ENCODE peak calls at places on chromosomes 13 and 19, in five cellular contexts. P is lower leg skin, V is fibroblast of pulmonary artery, C is activated B cell treated with CpG ODN at 0.5 μM for 24 hours, G is pancreas. H is an unnamed sample.

GRCh38 chr13:33483471-33483870 is 197.9 kb upstream of the STARD13 start:
- DNase-seq in P (no peak), V (no peak), C (no peak), G (no peak), H (no peak)

GRCh38 chr19:46691104-46691503 is 25.8 kb downstream of the PRKD2 start:
- DNase-seq in P (no peak), V (no peak), C (no peak), G (no peak), H (no peak)

GRCh38 chr19:13164370-13165090 is 14.3 kb downstream of the IER2 start:
- DNase-seq in P (peak), V (peak), C (peak), G (peak), H (peak)

GRCh38 chr13:51773515-51773914 is 30.4 kb downstream of the DHRS12 start:
- DNase-seq in P (no peak), V (no peak), C (no peak), G (no peak), H (no peak)

GRCh38 chr13:113936166-113936565 is 37.7 kb downstream of the C13orf46 start:
- DNase-seq in P (no peak), V (no peak), C (no peak), G (no peak), H (no peak)

GRCh38 chr13:25977671-25978070 is 74.1 kb downstream of the SHISA2 start:
- DNase-seq in P (no peak), V (no peak), C (no peak), G (no peak), H (no peak)

GRCh38 chr19:48741222-48741999 is 1.0 kb upstream of the RASIP1 start:
- DNase-seq in P (no peak), V (no peak), C (no peak), G (peak), H (peak)

GRCh38 chr19:16303755-16304154 is 20.9 kb upstream of the KLF2 start:
- DNase-seq in P (no peak), V (peak), C (no peak), G (no peak), H (no peak)

GRCh38 chr13:40433577-40433976 is 232.9 kb downstream of the FOXO1 start:
- DNase-seq in P (no peak), V (no peak), C (no peak), G (no peak), H (no peak)

GRCh38 chr13:111586291-111586690 is 265.8 kb downstream of the TEX29 start:
- DNase-seq in P (no peak), V (no peak), C (no peak), G (no peak), H (peak)

GRCh38 chr19:48390188-48391099 is 907 bp downstream of the KDELR1 start:
- DNase-seq in P (peak), V (peak), C (peak), G (peak), H (peak)

GRCh38 chr19:42233106-42233505 is 9.3 kb downstream of the GSK3A start:
- DNase-seq in P (no peak), V (no peak), C (no peak), G (no peak), H (no peak)

GRCh38 chr13:46057251-46058015 is 4.9 kb upstream of the ZC3H13 start:
- DNase-seq in P (no peak), V (no peak), C (no peak), G (no peak), H (no peak)

GRCh38 chr19:51166846-51167490 is 24.9 kb downstream of the SIGLEC7 start:
- DNase-seq in P (peak), V (no peak), C (no peak), G (no peak), H (no peak)

GRCh38 chr13:25440081-25440480 is 68.3 kb downstream of the ATP8A2 start:
- DNase-seq in P (no peak), V (no peak), C (no peak), G (no peak), H (no peak)

GRCh38 chr13:56528040-56528760 is 612.5 kb upstream of the PRR20A start:
- DNase-seq in P (no peak), V (no peak), C (no peak), G (no peak), H (no peak)

GRCh38 chr19:33819875-33820781 is 23.5 kb downstream of the KCTD15 start:
- DNase-seq in P (peak), V (peak), C (peak), G (peak), H (peak)

GRCh38 chr19:30562981-30563380 is 190.8 kb downstream of the ZNF536 start:
- DNase-seq in P (no peak), V (no peak), C (no peak), G (no peak), H (no peak)
- TF ChIP-seq CTCF in P (no peak), V (no peak), C (no peak), G (no peak), H (no peak)

GRCh38 chr19:58364127-58364526 is 1.6 kb upstream of the ZNF497 start:
- DNase-seq in P (no peak), V (no peak), C (no peak), G (no peak), H (no peak)

GRCh38 chr19:58357798-58358145 is 4.5 kb upstream of the A1BG start:
- DNase-seq in P (no peak), V (no peak), C (no peak), G (no peak), H (peak)

GRCh38 chr19:58361900-58362271 is 665 bp downstream of the ZNF497 start:
- DNase-seq in P (peak), V (peak), C (no peak), G (peak), H (peak)

GRCh38 chr19:58366576-58367430 is 4.3 kb upstream of the ZNF497 start:
- DNase-seq in P (no peak), V (no peak), C (no peak), G (no peak), H (no peak)

DNA sequence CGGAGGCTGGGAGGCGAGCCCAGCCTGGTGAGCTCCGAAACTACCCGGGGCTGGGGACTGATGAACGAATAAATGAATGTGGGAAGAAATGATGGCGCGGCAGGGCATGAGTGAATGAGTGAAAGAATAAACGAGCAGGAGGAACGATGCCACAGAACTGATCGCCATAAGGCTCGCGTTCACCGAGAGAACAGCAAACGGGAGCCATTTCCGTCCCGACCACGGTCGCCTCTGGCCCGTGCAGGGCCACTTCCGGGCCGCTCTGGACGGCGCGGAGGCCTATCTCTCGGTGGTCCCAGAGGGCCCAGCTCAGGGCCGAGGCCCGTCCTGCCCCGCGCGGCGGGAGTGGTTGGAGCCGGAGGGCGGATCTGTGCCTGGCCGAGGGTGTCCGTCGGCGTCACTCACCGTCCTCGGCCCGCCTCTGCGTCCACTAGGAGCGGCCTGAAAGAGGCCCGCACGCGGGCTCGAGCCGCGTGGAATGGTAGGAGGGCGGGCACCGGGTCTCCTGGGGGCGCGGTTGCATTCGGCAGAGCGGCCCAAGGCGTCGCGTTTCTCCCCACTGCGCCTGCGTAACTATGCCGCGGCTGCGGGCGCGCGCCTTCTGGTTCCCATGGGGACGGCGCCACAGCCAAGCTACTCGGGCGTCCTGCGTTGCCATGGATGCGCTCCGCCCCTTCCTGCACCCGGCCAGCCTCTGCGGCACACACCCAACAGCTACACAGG is at the start of gene ZNF497:
- DNase-seq in P (peak), V (peak), C (peak), G (peak), H (peak)
- TF ChIP-seq CTCF in P (no peak), V (no peak), C (no peak), G (no peak), H (no peak)

GRCh38 chr13:94192576-94192975 is 286.9 kb downstream of the DCT start:
- DNase-seq in P (no peak), V (peak), C (no peak), G (no peak), H (peak)
- TF ChIP-seq CTCF in P (no peak), V (peak), C (no peak), G (no peak), H (no peak)

DNA sequence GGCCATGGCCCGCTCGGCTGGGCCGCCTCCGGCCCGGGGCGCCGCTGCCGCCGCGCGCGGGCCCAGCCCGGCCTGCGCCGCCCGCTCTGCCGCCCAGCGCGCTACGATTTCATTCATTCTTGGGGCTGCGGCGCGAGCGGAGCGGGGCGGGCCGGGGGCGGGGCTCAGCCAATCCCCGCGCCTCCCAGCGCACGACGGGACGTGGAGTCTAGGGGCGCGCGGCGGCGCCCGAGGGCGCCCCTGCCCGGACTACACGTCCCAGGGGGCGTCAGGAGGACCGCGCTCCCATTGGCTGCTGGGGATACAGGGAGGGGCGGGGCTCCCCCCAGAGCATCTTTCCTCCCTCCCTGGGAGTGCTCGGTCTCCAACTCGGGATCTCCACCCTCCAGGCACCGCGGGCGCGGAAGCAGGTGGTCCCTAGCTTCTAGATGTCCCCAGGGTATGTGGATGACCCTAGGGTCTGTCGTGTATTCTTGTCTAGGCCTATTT is 5.6 kb upstream of the DPF1 start:
- DNase-seq in P (no peak), V (peak), C (peak), G (peak), H (peak)
- TF ChIP-seq CTCF in P (no peak), V (no peak), C (no peak), G (no peak), H (no peak)

DNA sequence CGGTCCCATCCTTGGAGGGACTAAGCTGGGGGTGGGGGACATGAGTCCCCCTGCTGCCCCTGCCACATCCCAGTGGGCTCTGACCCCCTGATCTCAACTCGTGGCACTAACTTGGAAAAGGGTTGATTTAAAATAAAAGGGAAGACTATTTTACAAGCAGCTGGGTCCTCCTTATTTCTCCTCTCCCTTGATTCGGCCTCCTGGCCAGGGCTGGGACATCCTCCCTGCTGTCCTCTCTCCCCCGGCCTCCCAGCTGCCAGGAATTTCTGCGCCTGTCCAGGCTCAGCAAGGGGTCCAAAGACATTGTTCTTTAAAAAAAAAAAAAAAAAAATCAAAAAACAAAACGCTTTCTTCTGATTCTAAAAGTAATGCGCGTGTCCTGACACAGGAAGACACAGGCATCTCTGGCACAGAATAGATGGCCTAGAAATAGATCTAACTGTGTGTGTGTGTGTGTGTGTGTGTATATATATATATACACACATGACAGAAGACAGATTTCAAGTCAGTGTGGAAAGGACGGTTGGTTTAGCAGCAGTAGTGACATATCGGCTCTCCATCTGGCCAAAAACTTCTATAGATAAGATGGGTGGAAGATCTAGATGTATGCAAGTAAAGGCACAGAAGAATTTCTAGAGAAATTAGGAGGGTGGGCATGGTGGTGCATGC is 12.3 kb upstream of the LENG8 start:
- DNase-seq in P (no peak), V (no peak), C (no peak), G (no peak), H (no peak)
- TF ChIP-seq CTCF in P (no peak), V (no peak), C (no peak), G (no peak), H (no peak)

GRCh38 chr19:11383706-11384048 is 437 bp downstream of the EPOR start:
- DNase-seq in P (no peak), V (no peak), C (no peak), G (no peak), H (no peak)

GRCh38 chr19:11380653-11381534 is 3.2 kb downstream of the EPOR start:
- DNase-seq in P (peak), V (peak), C (peak), G (peak), H (peak)

GRCh38 chr19:11379857-11380350 is 4.2 kb downstream of the EPOR start:
- DNase-seq in P (no peak), V (no peak), C (no peak), G (no peak), H (no peak)

GRCh38 chr19:11382898-11383705 is 1.0 kb downstream of the EPOR start:
- DNase-seq in P (no peak), V (peak), C (peak), G (peak), H (peak)

DNA sequence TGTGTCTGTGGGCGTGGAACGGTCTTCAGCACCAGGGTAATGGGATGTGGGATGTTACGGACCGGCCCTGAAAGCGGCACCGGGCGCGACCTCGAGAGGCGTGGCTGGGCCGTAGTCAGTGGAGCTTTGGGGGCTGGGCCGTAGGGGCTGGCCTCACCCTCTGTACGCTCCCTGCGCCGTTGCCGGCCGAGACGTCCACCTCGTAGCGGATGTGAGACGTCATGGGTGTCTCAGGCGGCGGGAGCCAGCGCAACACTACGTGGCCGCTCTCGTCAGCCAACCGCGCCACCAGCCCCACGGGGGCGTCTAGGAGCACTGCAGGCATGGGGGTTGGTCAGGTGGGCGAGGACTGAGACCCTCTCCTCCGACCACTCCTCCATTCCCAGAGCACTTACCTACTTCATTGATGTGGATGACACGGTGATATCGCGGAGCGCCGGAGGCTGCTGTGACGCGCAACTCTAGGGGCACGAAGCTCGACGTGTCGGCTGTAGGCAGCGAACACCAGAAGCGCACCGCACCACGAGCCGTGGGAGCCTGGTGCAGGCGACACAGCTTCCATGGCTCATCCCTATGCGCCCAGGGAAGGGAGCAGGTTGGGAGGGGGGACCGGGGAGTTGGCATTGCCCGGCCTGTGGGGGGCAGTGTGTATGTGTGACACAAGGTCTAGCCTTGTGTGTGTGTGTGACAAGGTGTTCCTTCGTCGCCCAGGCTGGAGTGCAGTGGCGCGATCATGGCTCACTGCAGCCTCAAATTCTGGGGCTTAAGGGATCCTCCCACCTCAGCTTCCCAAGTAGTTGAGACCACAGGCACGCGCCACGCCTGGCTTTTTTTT is 2.4 kb downstream of the EPOR start:
- DNase-seq in P (no peak), V (peak), C (peak), G (peak), H (peak)
- TF ChIP-seq CTCF in P (no peak), V (no peak), C (no peak), G (no peak), H (peak)